ENCODE peak calls at places on chromosome X, in ten cellular contexts. W, R, S, X, L, B, F, C, U and T are unnamed samples.

GRCh38 chrX:104315555-104315954 is 60.8 kb upstream of the ESX1 start:
- DNase-seq in W (peak), R (no peak), S (no peak), X (no peak), L (no peak), B (no peak), F (no peak), C (no peak), U (no peak), T (peak)

GRCh38 chrX:17291998-17292658 is 82.9 kb upstream of the NHS start:
- DNase-seq in W (peak), R (no peak), S (no peak), X (no peak), L (peak), B (peak), F (no peak), C (no peak), U (no peak), T (no peak)

GRCh38 chrX:111411591-111412371 is at the start of gene DCX:
- DNase-seq in W (no peak), R (no peak), S (no peak), X (no peak), L (no peak), B (peak), F (no peak), C (no peak), U (no peak), T (no peak)

GRCh38 chrX:71099736-71100135 is 4.1 kb downstream of the FOXO4 start:
- DNase-seq in W (no peak), R (no peak), S (no peak), X (peak), L (no peak), B (peak), F (no peak), C (no peak), U (no peak), T (no peak)

GRCh38 chrX:73562986-73563739 is at the start of gene CHIC1:
- DNase-seq in W (peak), R (peak), S (peak), X (peak), L (peak), B (peak), F (peak), C (peak), U (peak), T (no peak)

GRCh38 chrX:120358687-120359086 is 3.2 kb upstream of the ATP1B4 start:
- DNase-seq in W (peak), R (no peak), S (no peak), X (no peak), L (no peak), B (peak), F (no peak), C (no peak), U (no peak), T (peak)

GRCh38 chrX:68396953-68397352 is 36.3 kb downstream of the OPHN1 start:
- DNase-seq in W (no peak), R (no peak), S (no peak), X (no peak), L (peak), B (no peak), F (no peak), C (no peak), U (no peak), T (no peak)

GRCh38 chrX:72003811-72004750 is 93.4 kb downstream of the NHSL2 start:
- DNase-seq in W (no peak), R (no peak), S (no peak), X (peak), L (peak), B (peak), F (peak), C (peak), U (no peak), T (peak)

GRCh38 chrX:74349387-74349786 is 45.4 kb downstream of the ZCCHC13 start:
- DNase-seq in W (peak), R (peak), S (no peak), X (no peak), L (peak), B (no peak), F (peak), C (no peak), U (no peak), T (peak)

GRCh38 chrX:153870791-153871360 is 15.1 kb downstream of the L1CAM start:
- DNase-seq in W (no peak), R (no peak), S (no peak), X (no peak), L (no peak), B (no peak), F (no peak), C (no peak), U (no peak), T (no peak)

GRCh38 chrX:44536198-44536597 is 6.5 kb downstream of the FUNDC1 start:
- DNase-seq in W (no peak), R (no peak), S (no peak), X (no peak), L (no peak), B (no peak), F (no peak), C (no peak), U (no peak), T (no peak)

GRCh38 chrX:106959897-106960296 is 39.7 kb downstream of the CLDN2 start:
- DNase-seq in W (no peak), R (peak), S (no peak), X (no peak), L (peak), B (peak), F (no peak), C (no peak), U (no peak), T (no peak)

GRCh38 chrX:102627640-102628039 is 23.6 kb upstream of the GPRASP1 start:
- DNase-seq in W (no peak), R (no peak), S (no peak), X (no peak), L (no peak), B (no peak), F (no peak), C (no peak), U (no peak), T (no peak)

GRCh38 chrX:49958727-49959126 is 36.3 kb downstream of the CLCN5 start:
- DNase-seq in W (no peak), R (no peak), S (no peak), X (no peak), L (no peak), B (no peak), F (no peak), C (no peak), U (no peak), T (no peak)